ENCODE peak calls at places on chromosomes 5 and 9, in five cellular contexts. R is AG09319; L is hepatocyte; D is CD8-positive, alpha-beta T cell; O is astrocyte of the spinal cord. U is an unnamed sample.

GRCh38 chr5:75611324-75612210 is at the start of gene ANKDD1B:
- DNase-seq in D (no peak), R (no peak), O (peak), L (peak), U (no peak)

GRCh38 chr5:40446910-40447309 is 232.8 kb upstream of the PTGER4 start:
- DNase-seq in R (no peak), O (peak), D (no peak), L (peak), U (no peak)

GRCh38 chr5:38500861-38501260 is 55.6 kb downstream of the LIFR start:
- DNase-seq in L (peak), R (no peak), O (peak), D (no peak), U (no peak)

GRCh38 chr5:97365173-97365845 is 182.3 kb upstream of the RIOK2 start:
- DNase-seq in D (no peak), O (no peak), R (no peak), L (no peak), U (no peak)

GRCh38 chr9:19934301-19934868 is 145.5 kb upstream of the SLC24A2 start:
- DNase-seq in D (no peak), O (peak), R (no peak), L (peak), U (no peak)

GRCh38 chr5:51002368-51002767 is 335.9 kb downstream of the PARP8 start:
- DNase-seq in O (no peak), L (no peak), R (no peak), D (no peak), U (no peak)

GRCh38 chr5:19342942-19343341 is 645.1 kb downstream of the CDH18 start:
- DNase-seq in L (no peak), R (no peak), D (no peak), O (no peak), U (no peak)

GRCh38 chr9:35075358-35075757 is 2.9 kb upstream of the VCP start:
- DNase-seq in D (no peak), R (no peak), O (no peak), L (no peak), U (no peak)

GRCh38 chr5:36759117-36759516 is 117.5 kb upstream of the NIPBL start:
- DNase-seq in L (no peak), D (no peak), R (no peak), O (no peak), U (no peak)

GRCh38 chr5:171521219-171521633 is 101.8 kb downstream of the FGF18 start:
- DNase-seq in O (peak), L (peak), R (peak), D (no peak), U (peak)

GRCh38 chr9:96612105-96612965 is 7.3 kb downstream of the CDC14B start:
- DNase-seq in L (peak), D (no peak), O (peak), R (peak), U (no peak)

GRCh38 chr9:130549093-130549735 is 30.2 kb upstream of the FUBP3 start:
- DNase-seq in O (no peak), D (no peak), L (no peak), R (no peak), U (no peak)

GRCh38 chr5:120567921-120568320 is 103.8 kb downstream of the PRR16 start:
- DNase-seq in O (no peak), R (no peak), L (no peak), D (no peak), U (no peak)

GRCh38 chr5:62779010-62779422 is 200.4 kb downstream of the LRRC70 start:
- DNase-seq in O (peak), R (peak), D (no peak), L (peak), U (no peak)

GRCh38 chr9:114166606-114167572 is 11.6 kb downstream of the COL27A1 start:
- DNase-seq in O (no peak), R (no peak), D (no peak), L (no peak), U (no peak)

GRCh38 chr5:131959906-131960305 is 14.4 kb upstream of the MEIKIN start:
- DNase-seq in O (no peak), R (no peak), D (no peak), L (no peak), U (no peak)

GRCh38 chr5:1325870-1326546 is 18.9 kb downstream of the CLPTM1L start:
- DNase-seq in O (no peak), R (no peak), D (no peak), L (no peak), U (no peak)

GRCh38 chr9:72351538-72352453 is 13.2 kb downstream of the ZFAND5 start:
- DNase-seq in O (peak), L (no peak), D (no peak), R (no peak), U (no peak)

GRCh38 chr5:53406630-53407316 is 73.7 kb upstream of the FST start:
- DNase-seq in D (no peak), L (no peak), O (peak), R (no peak), U (no peak)

GRCh38 chr9:38128752-38129270 is 59.8 kb upstream of the SHB start:
- DNase-seq in O (no peak), L (no peak), D (no peak), R (no peak), U (no peak)

GRCh38 chr5:127650649-127651048 is 1.8 kb downstream of the CTXN3 start:
- DNase-seq in R (no peak), D (no peak), O (peak), L (peak), U (no peak)

GRCh38 chr5:122921826-122922225 is 76.4 kb downstream of the SNX24 start:
- DNase-seq in R (no peak), D (no peak), L (no peak), O (no peak), U (no peak)

GRCh38 chr5:52580921-52581320 is 206.8 kb upstream of the ITGA1 start:
- DNase-seq in D (no peak), L (no peak), R (no peak), O (peak), U (no peak)

GRCh38 chr5:178392998-178393397 is 160.4 kb upstream of the PHYKPL start:
- DNase-seq in R (no peak), D (no peak), L (no peak), O (no peak), U (no peak)

GRCh38 chr9:38619556-38620447 is 594 bp downstream of the ANKRD18A start:
- DNase-seq in O (no peak), L (peak), D (no peak), R (no peak), U (no peak)

GRCh38 chr5:147037517-147038205 is 159.1 kb upstream of the PPP2R2B start:
- DNase-seq in L (no peak), R (no peak), D (no peak), O (peak), U (no peak)

GRCh38 chr9:34125681-34126206 is 754 bp downstream of the DCAF12 start:
- DNase-seq in R (no peak), O (peak), L (peak), D (no peak), U (peak)

GRCh38 chr5:177099422-177100093 is 12.8 kb downstream of the FGFR4 start:
- DNase-seq in L (no peak), D (no peak), R (no peak), O (no peak), U (no peak)

GRCh38 chr5:6792376-6792775 is 79.1 kb downstream of the TENT4A start:
- DNase-seq in D (no peak), O (no peak), L (no peak), R (no peak), U (no peak)
- TF ChIP-seq CTCF in D (no peak), O (no peak), L (no peak), R (no peak), U (no peak)

GRCh38 chr9:92706218-92706940 is 36.4 kb upstream of the IPPK start:
- DNase-seq in R (no peak), D (no peak), O (no peak), L (no peak), U (no peak)
- TF ChIP-seq CTCF in R (peak), D (peak), O (peak), L (no peak), U (no peak)

DNA sequence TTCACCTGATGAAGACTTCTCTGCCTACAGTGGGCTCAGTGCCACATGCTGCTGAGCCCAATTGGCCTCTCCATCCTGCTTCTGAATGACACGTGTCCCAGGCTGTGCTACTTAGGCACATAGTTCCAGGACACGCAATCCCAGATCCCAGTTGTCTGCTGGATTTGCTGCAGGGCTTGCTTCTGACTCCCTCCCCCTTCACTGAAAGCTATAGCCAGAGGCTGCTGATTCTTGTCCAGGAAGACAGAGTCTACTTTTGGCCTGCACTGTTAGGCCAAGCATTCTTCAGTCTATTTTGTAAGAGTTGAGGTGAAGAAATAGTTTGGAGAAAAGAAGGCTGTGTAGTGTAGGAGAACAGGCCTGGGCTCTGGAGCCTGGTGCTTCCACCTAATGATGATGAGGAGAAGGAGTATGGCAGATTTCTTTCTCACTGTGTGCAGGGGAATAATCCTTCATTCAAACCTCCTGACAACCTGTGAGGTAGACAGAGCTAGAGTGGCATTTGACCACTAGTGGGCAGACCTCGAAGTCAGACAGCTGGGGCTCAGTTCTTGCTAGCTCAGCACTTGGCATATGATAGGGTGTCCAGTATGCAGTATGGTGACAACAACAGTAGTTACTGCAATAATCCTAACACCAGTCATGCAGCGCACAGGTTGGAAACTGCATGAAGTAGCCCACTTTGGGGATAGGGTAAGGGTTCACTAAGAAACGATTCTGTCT is 19.5 kb upstream of the ASPN start:
- DNase-seq in O (no peak), L (peak), D (no peak), R (peak), U (no peak)
- TF ChIP-seq CTCF in O (peak), L (peak), D (no peak), R (peak), U (no peak)

GRCh38 chr5:43042626-43043399 is 2.7 kb upstream of the ANXA2R start:
- DNase-seq in O (peak), L (peak), R (no peak), D (peak), U (no peak)
- TF ChIP-seq CTCF in O (no peak), L (peak), R (peak), D (no peak), U (no peak)

GRCh38 chr5:98372351-98372750 is 401.1 kb upstream of the RGMB start:
- DNase-seq in O (no peak), D (no peak), R (no peak), L (no peak), U (no peak)
- TF ChIP-seq CTCF in O (no peak), D (no peak), R (no peak), L (no peak), U (no peak)

GRCh38 chr5:61641748-61642565 is 309.9 kb downstream of the ZSWIM6 start:
- DNase-seq in R (no peak), O (no peak), L (no peak), D (no peak), U (no peak)
- TF ChIP-seq CTCF in R (peak), O (peak), L (peak), D (no peak), U (no peak)

DNA sequence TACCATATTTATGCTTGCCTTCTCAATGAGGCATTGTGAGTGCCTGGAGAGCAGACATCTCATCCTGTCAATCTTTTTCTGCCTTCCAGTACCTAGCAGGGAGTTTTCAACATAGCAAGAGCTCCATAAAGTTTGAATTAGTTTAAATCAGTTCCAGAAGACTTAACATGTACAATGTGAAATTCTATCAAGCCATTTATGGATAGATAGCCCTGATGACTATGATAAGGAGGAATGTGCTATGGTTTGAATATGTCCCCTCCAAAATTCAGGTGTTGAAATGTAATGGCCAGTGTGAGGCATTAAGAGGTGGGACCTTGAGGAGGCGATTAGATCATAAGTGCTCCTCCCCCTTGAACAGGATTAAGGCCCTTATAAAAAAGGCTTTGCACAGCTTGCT is 306.9 kb upstream of the SMARCA2 start:
- DNase-seq in L (no peak), O (no peak), D (no peak), R (no peak), U (no peak)
- TF ChIP-seq CTCF in L (no peak), O (no peak), D (no peak), R (no peak), U (no peak)

DNA sequence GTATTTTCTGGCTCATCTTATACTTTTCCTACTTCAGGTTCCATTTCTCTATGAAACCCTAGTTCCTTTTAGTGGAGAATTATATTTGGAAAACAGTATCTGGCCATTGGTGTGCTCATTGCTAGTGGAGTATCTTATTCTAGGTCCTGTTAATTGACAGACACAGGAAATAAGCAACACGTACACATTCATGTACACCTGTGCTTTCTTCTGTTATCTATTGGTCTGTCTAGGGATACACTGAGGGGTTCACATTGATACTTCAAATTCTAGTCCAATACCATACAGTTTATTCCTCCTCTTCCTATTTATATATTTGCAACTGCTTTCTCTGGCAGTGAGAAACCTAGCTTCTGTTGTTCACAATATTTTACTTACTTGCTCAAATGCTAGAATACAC is 110.2 kb downstream of the FER start:
- DNase-seq in D (no peak), R (no peak), O (no peak), L (no peak), U (no peak)
- TF ChIP-seq CTCF in D (no peak), R (no peak), O (no peak), L (no peak), U (no peak)

U was measured in omental fat pad.